ENCODE peak calls at places on chromosomes 13 and 19, in four cellular contexts. K is Daoy, R is neural crest cell, M is iris pigment epithelial cell. N is an unnamed sample.
A peak's percentile ranks its signal among the peaks of the same experiment; 100 is the strongest.

GRCh38 chr19:17329768-17330545 is 4.7 kb downstream of the ANO8 start:
- DNase-seq in M (no peak), R (no peak), K (no peak), N (no peak)

GRCh38 chr19:14112809-14113385 is 4.7 kb downstream of the PRKACA start:
- DNase-seq in M (no peak), R (no peak), K (no peak), N (peak; percentile 86)

GRCh38 chr13:93280688-93281087 is 54.1 kb downstream of the GPC6 start:
- DNase-seq in M (no peak), K (no peak), R (no peak), N (no peak)

GRCh38 chr13:91417660-91418325 is 19.4 kb downstream of the GPC5 start:
- DNase-seq in K (no peak), M (no peak), R (no peak), N (no peak)

GRCh38 chr19:13155472-13156284 is 5.5 kb downstream of the IER2 start:
- DNase-seq in M (peak; percentile 79), R (peak; percentile 72), K (peak; percentile 85), N (peak; percentile 86)

GRCh38 chr13:112876305-112877000 is 92.6 kb upstream of the MCF2L start:
- DNase-seq in R (no peak), M (no peak), K (no peak), N (no peak)

GRCh38 chr13:23950736-23951510 is 53.6 kb upstream of the C1QTNF9B start:
- DNase-seq in K (no peak), R (no peak), M (no peak), N (no peak)

GRCh38 chr13:113654175-113654560 is 3.8 kb downstream of the ATP4B start:
- DNase-seq in M (no peak), R (no peak), K (no peak), N (no peak)

GRCh38 chr13:103161476-103161875 is 95.3 kb upstream of the SLC10A2 start:
- DNase-seq in K (no peak), R (no peak), M (no peak), N (no peak)

GRCh38 chr13:49936943-49937273 is 768 bp upstream of the SPRYD7 start:
- DNase-seq in K (no peak), M (no peak), R (no peak), N (no peak)

GRCh38 chr19:34480971-34481821 is at the start of gene WTIP:
- DNase-seq in K (peak; percentile 73), M (peak; percentile 87), R (peak; percentile 75), N (peak; percentile 88)

GRCh38 chr13:75357576-75358295 is 124.2 kb downstream of the TBC1D4 start:
- DNase-seq in K (peak; percentile 75), R (peak; percentile 14), M (peak; percentile 84), N (no peak)

GRCh38 chr13:99083976-99084375 is 106.1 kb upstream of the DOCK9 start:
- DNase-seq in M (no peak), K (no peak), R (no peak), N (no peak)

GRCh38 chr19:49229416-49229815 is 71.8 kb downstream of the TRPM4 start:
- DNase-seq in M (peak; percentile 17), R (no peak), K (no peak), N (no peak)

GRCh38 chr13:112759834-112760233 is 70.0 kb downstream of the ATP11A start:
- DNase-seq in R (no peak), K (no peak), M (no peak), N (no peak)

GRCh38 chr19:2695288-2695866 is 7.1 kb downstream of the GNG7 start:
- DNase-seq in R (peak; percentile 12), K (no peak), M (no peak), N (peak; percentile 38)

GRCh38 chr13:89925107-89925506 is 1422.4 kb upstream of the MIR17HG start:
- DNase-seq in M (peak; percentile 39), K (no peak), R (no peak), N (no peak)

GRCh38 chr19:5545051-5545450 is 22.7 kb downstream of the TINCR start:
- DNase-seq in R (no peak), K (no peak), M (no peak), N (no peak)

GRCh38 chr13:73816702-73817101 is 317.5 kb downstream of the KLF12 start:
- DNase-seq in M (no peak), R (no peak), K (peak; percentile 2), N (no peak)

GRCh38 chr19:34085336-34085735 is 87.0 kb upstream of the LSM14A start:
- DNase-seq in M (no peak), R (no peak), K (no peak), N (no peak)

GRCh38 chr19:39563408-39563807 is 23.4 kb upstream of the EID2 start:
- DNase-seq in K (peak; percentile 90), M (peak; percentile 50), R (no peak), N (no peak)

GRCh38 chr13:98575009-98575866 is 1.7 kb downstream of the STK24 start:
- DNase-seq in K (no peak), M (peak; percentile 56), R (no peak), N (no peak)

GRCh38 chr13:52454459-52454824 is 836 bp upstream of the CKAP2 start:
- DNase-seq in R (no peak), K (peak; percentile 19), M (no peak), N (no peak)

GRCh38 chr13:50699874-50700663 is 143.4 kb downstream of the DLEU7 start:
- DNase-seq in K (no peak), R (no peak), M (no peak), N (no peak)

GRCh38 chr13:40187836-40188591 is 478.4 kb downstream of the FOXO1 start:
- DNase-seq in M (no peak), K (no peak), R (no peak), N (no peak)